ENCODE peak calls at places on chromosomes 1 and 21, in seven cellular contexts. E, Q, C, Z, S, B and O are unnamed samples.

GRCh38 chr1:149936992-149937705 is 470 bp upstream of the MTMR11 start:
- DNase-seq in Q (peak), C (no peak), S (peak), Z (no peak), B (no peak), E (peak), O (peak)

GRCh38 chr21:41445465-41445862 is 19.4 kb downstream of the MX1 start:
- DNase-seq in Z (no peak), B (no peak), Q (no peak), S (no peak), E (no peak), C (no peak), O (no peak)

GRCh38 chr1:235663628-235664027 is 14.0 kb upstream of the GNG4 start:
- DNase-seq in Z (no peak), S (no peak), C (no peak), B (no peak), Q (no peak), E (no peak), O (no peak)

GRCh38 chr21:41861987-41862386 is 17.2 kb downstream of the PRDM15 start:
- DNase-seq in C (no peak), S (no peak), E (no peak), Z (no peak), B (no peak), Q (no peak), O (no peak)

GRCh38 chr1:161843156-161843555 is 77.0 kb downstream of the ATF6 start:
- DNase-seq in S (no peak), C (no peak), E (no peak), Q (no peak), B (no peak), Z (no peak), O (no peak)

GRCh38 chr21:45522986-45523385 is 19.3 kb downstream of the SLC19A1 start:
- DNase-seq in B (no peak), Z (no peak), S (no peak), C (no peak), E (no peak), Q (no peak), O (no peak)

GRCh38 chr1:78645728-78646127 is 3.9 kb upstream of the IFI44 start:
- DNase-seq in B (no peak), C (no peak), E (no peak), Q (no peak), Z (no peak), S (no peak), O (no peak)

GRCh38 chr1:234955107-234955731 is 173.4 kb downstream of the TOMM20 start:
- DNase-seq in Q (peak), E (peak), S (no peak), B (no peak), Z (no peak), C (no peak), O (no peak)

GRCh38 chr1:40861227-40862003 is 748 bp downstream of the CITED4 start:
- DNase-seq in Q (peak), Z (peak), C (peak), E (peak), S (no peak), B (no peak), O (peak)

GRCh38 chr1:84379128-84379527 is 19.2 kb upstream of the DNASE2B start:
- DNase-seq in Q (no peak), B (no peak), C (no peak), Z (no peak), E (peak), S (no peak), O (no peak)

GRCh38 chr21:44640761-44641160 is 3.6 kb downstream of the KRTAP10-10 start:
- DNase-seq in S (no peak), C (no peak), Z (no peak), E (no peak), B (no peak), Q (no peak), O (no peak)

GRCh38 chr1:201891451-201892045 is 2.9 kb downstream of the SHISA4 start:
- DNase-seq in B (no peak), S (no peak), Z (no peak), E (no peak), Q (no peak), C (no peak), O (no peak)